ENCODE peak calls at places on chromosomes 4 and X, in seven cellular contexts. One of them, this sample, is unnamed.

GRCh38 chrX:108072746-108073145 is 18.6 kb downstream of the PSMD10 start:
- DNase-seq in neuronal stem cell: no peak
- DNase-seq in bronchial epithelial cell: no peak
- DNase-seq in HEK293T: no peak
- DNase-seq in M059J: peak
- DNase-seq in EL: peak
- DNase-seq in G401: no peak
- DNase-seq in this sample: no peak

GRCh38 chrX:41449615-41450014 is 2.5 kb downstream of the NYX start:
- DNase-seq in neuronal stem cell: no peak
- DNase-seq in bronchial epithelial cell: no peak
- DNase-seq in HEK293T: peak
- DNase-seq in M059J: peak
- DNase-seq in EL: peak
- DNase-seq in G401: no peak
- DNase-seq in this sample: no peak

GRCh38 chr4:76897522-76898384 is at the start of gene SOWAHB:
- DNase-seq in neuronal stem cell: peak
- DNase-seq in bronchial epithelial cell: peak
- DNase-seq in HEK293T: no peak
- DNase-seq in M059J: peak
- DNase-seq in EL: peak
- DNase-seq in G401: no peak
- DNase-seq in this sample: peak

GRCh38 chr4:152735302-152735917 is 44.1 kb downstream of the TIGD4 start:
- DNase-seq in neuronal stem cell: no peak
- DNase-seq in bronchial epithelial cell: peak
- DNase-seq in HEK293T: peak
- DNase-seq in M059J: peak
- DNase-seq in EL: peak
- DNase-seq in G401: peak
- DNase-seq in this sample: no peak

GRCh38 chr4:10521386-10521785 is 64.2 kb upstream of the ZNF518B start:
- DNase-seq in neuronal stem cell: no peak
- DNase-seq in bronchial epithelial cell: no peak
- DNase-seq in HEK293T: no peak
- DNase-seq in M059J: no peak
- DNase-seq in EL: no peak
- DNase-seq in G401: no peak
- DNase-seq in this sample: no peak

GRCh38 chr4:122775987-122776836 is 43.7 kb downstream of the BBS12 start:
- DNase-seq in neuronal stem cell: no peak
- DNase-seq in bronchial epithelial cell: peak
- DNase-seq in HEK293T: no peak
- DNase-seq in M059J: no peak
- DNase-seq in EL: no peak
- DNase-seq in G401: no peak
- DNase-seq in this sample: no peak

GRCh38 chrX:40008841-40009461 is 88.8 kb downstream of the BCOR start:
- DNase-seq in neuronal stem cell: no peak
- DNase-seq in bronchial epithelial cell: no peak
- DNase-seq in HEK293T: no peak
- DNase-seq in M059J: peak
- DNase-seq in EL: peak
- DNase-seq in G401: peak
- DNase-seq in this sample: peak

GRCh38 chr4:143693856-143694255 is 6.6 kb downstream of the FREM3 start:
- DNase-seq in neuronal stem cell: no peak
- DNase-seq in bronchial epithelial cell: no peak
- DNase-seq in HEK293T: no peak
- DNase-seq in M059J: no peak
- DNase-seq in EL: no peak
- DNase-seq in G401: no peak
- DNase-seq in this sample: no peak

GRCh38 chr4:84503495-84504437 is 4.7 kb upstream of the NKX6-1 start:
- DNase-seq in neuronal stem cell: no peak
- DNase-seq in bronchial epithelial cell: peak
- DNase-seq in HEK293T: peak
- DNase-seq in M059J: peak
- DNase-seq in EL: peak
- DNase-seq in G401: peak
- DNase-seq in this sample: peak

GRCh38 chr4:26916195-26916594 is 55.6 kb downstream of the STIM2 start:
- DNase-seq in neuronal stem cell: no peak
- DNase-seq in bronchial epithelial cell: no peak
- DNase-seq in HEK293T: no peak
- DNase-seq in M059J: peak
- DNase-seq in EL: peak
- DNase-seq in G401: peak
- DNase-seq in this sample: no peak

GRCh38 chr4:38621004-38621684 is 42.9 kb upstream of the KLF3 start:
- DNase-seq in neuronal stem cell: no peak
- DNase-seq in bronchial epithelial cell: peak
- DNase-seq in HEK293T: peak
- DNase-seq in M059J: peak
- DNase-seq in EL: peak
- DNase-seq in G401: no peak
- DNase-seq in this sample: no peak

GRCh38 chrX:46444011-46444410 is 101.2 kb downstream of the ZNF674 start:
- DNase-seq in neuronal stem cell: no peak
- DNase-seq in bronchial epithelial cell: peak
- DNase-seq in HEK293T: no peak
- DNase-seq in M059J: peak
- DNase-seq in EL: peak
- DNase-seq in G401: no peak
- DNase-seq in this sample: no peak